ENCODE peak calls at places on chromosomes 7 and 10, in six cellular contexts. One of them, this sample, is unnamed.
A peak's percentile ranks its signal among the peaks of the same experiment; 100 is the strongest.

GRCh38 chr7:34900891-34901493 is 136.3 kb downstream of the DPY19L1 start:
- DNase-seq in astrocyte of the cerebellum: no peak
- DNase-seq in colonic mucosa: no peak
- DNase-seq in CD8-positive, alpha-beta memory T cell: no peak
- DNase-seq in T-cell: no peak
- DNase-seq in HCEC 1CT: no peak
- DNase-seq in this sample: no peak

GRCh38 chr7:5450549-5451327 is 27.1 kb upstream of the TNRC18 start:
- DNase-seq in astrocyte of the cerebellum: no peak
- DNase-seq in colonic mucosa: peak; percentile 58
- DNase-seq in CD8-positive, alpha-beta memory T cell: peak; percentile 47
- DNase-seq in T-cell: no peak
- DNase-seq in HCEC 1CT: no peak
- DNase-seq in this sample: no peak

GRCh38 chr7:101560856-101561255 is 68.2 kb downstream of the MYL10 start:
- DNase-seq in astrocyte of the cerebellum: no peak
- DNase-seq in colonic mucosa: no peak
- DNase-seq in CD8-positive, alpha-beta memory T cell: no peak
- DNase-seq in T-cell: no peak
- DNase-seq in HCEC 1CT: no peak
- DNase-seq in this sample: no peak

GRCh38 chr10:97827778-97828291 is 21.8 kb upstream of the GOLGA7B start:
- DNase-seq in astrocyte of the cerebellum: no peak
- DNase-seq in colonic mucosa: no peak
- DNase-seq in CD8-positive, alpha-beta memory T cell: no peak
- DNase-seq in T-cell: no peak
- DNase-seq in HCEC 1CT: no peak
- DNase-seq in this sample: no peak

GRCh38 chr10:24344279-24344678 is 135.3 kb downstream of the KIAA1217 start:
- DNase-seq in astrocyte of the cerebellum: peak; percentile 99
- DNase-seq in colonic mucosa: no peak
- DNase-seq in CD8-positive, alpha-beta memory T cell: no peak
- DNase-seq in T-cell: no peak
- DNase-seq in HCEC 1CT: peak; percentile 77
- DNase-seq in this sample: no peak

GRCh38 chr10:97196213-97197029 is 10.7 kb upstream of the SLIT1 start:
- DNase-seq in astrocyte of the cerebellum: peak; percentile 6
- DNase-seq in colonic mucosa: peak; percentile 58
- DNase-seq in CD8-positive, alpha-beta memory T cell: peak; percentile 71
- DNase-seq in T-cell: peak; percentile 45
- DNase-seq in HCEC 1CT: peak; percentile 56
- DNase-seq in this sample: peak; percentile 61

GRCh38 chr7:19133891-19134290 is 11.3 kb downstream of the FERD3L start:
- DNase-seq in astrocyte of the cerebellum: no peak
- DNase-seq in colonic mucosa: no peak
- DNase-seq in CD8-positive, alpha-beta memory T cell: no peak
- DNase-seq in T-cell: no peak
- DNase-seq in HCEC 1CT: peak; percentile 70
- DNase-seq in this sample: no peak

GRCh38 chr10:30463944-30464451 is 30.0 kb downstream of the MAP3K8 start:
- DNase-seq in astrocyte of the cerebellum: no peak
- DNase-seq in colonic mucosa: no peak
- DNase-seq in CD8-positive, alpha-beta memory T cell: no peak
- DNase-seq in T-cell: no peak
- DNase-seq in HCEC 1CT: peak; percentile 25
- DNase-seq in this sample: no peak

GRCh38 chr10:14507156-14507555 is 176.4 kb upstream of the FRMD4A start:
- DNase-seq in astrocyte of the cerebellum: no peak
- DNase-seq in colonic mucosa: no peak
- DNase-seq in CD8-positive, alpha-beta memory T cell: peak; percentile 86
- DNase-seq in T-cell: peak; percentile 58
- DNase-seq in HCEC 1CT: no peak
- DNase-seq in this sample: no peak

GRCh38 chr7:22939842-22940241 is 74.1 kb downstream of the HYCC1 start:
- DNase-seq in astrocyte of the cerebellum: no peak
- DNase-seq in colonic mucosa: no peak
- DNase-seq in CD8-positive, alpha-beta memory T cell: no peak
- DNase-seq in T-cell: no peak
- DNase-seq in HCEC 1CT: no peak
- DNase-seq in this sample: no peak

GRCh38 chr7:96330193-96330592 is 8.3 kb upstream of the SLC25A13 start:
- DNase-seq in astrocyte of the cerebellum: no peak
- DNase-seq in colonic mucosa: no peak
- DNase-seq in CD8-positive, alpha-beta memory T cell: no peak
- DNase-seq in T-cell: no peak
- DNase-seq in HCEC 1CT: no peak
- DNase-seq in this sample: no peak

GRCh38 chr10:110353244-110354119 is 48.8 kb upstream of the SMNDC1 start:
- DNase-seq in astrocyte of the cerebellum: no peak
- DNase-seq in colonic mucosa: no peak
- DNase-seq in CD8-positive, alpha-beta memory T cell: no peak
- DNase-seq in T-cell: peak; percentile 53
- DNase-seq in HCEC 1CT: peak; percentile 96
- DNase-seq in this sample: no peak

GRCh38 chr10:57973451-57973850 is 294.2 kb downstream of the IPMK start:
- DNase-seq in astrocyte of the cerebellum: no peak
- DNase-seq in colonic mucosa: no peak
- DNase-seq in CD8-positive, alpha-beta memory T cell: no peak
- DNase-seq in T-cell: no peak
- DNase-seq in HCEC 1CT: no peak
- DNase-seq in this sample: no peak

GRCh38 chr7:24907311-24907886 is 72.6 kb downstream of the OSBPL3 start:
- DNase-seq in astrocyte of the cerebellum: no peak
- DNase-seq in colonic mucosa: no peak
- DNase-seq in CD8-positive, alpha-beta memory T cell: no peak
- DNase-seq in T-cell: no peak
- DNase-seq in HCEC 1CT: peak; percentile 39
- DNase-seq in this sample: no peak

GRCh38 chr10:44961931-44962750 is 2.5 kb downstream of the RASSF4 start:
- DNase-seq in astrocyte of the cerebellum: no peak
- DNase-seq in colonic mucosa: peak; percentile 17
- DNase-seq in CD8-positive, alpha-beta memory T cell: no peak
- DNase-seq in T-cell: no peak
- DNase-seq in HCEC 1CT: no peak
- DNase-seq in this sample: no peak

GRCh38 chr7:66307591-66308215 is 102.6 kb downstream of the TPST1 start:
- DNase-seq in astrocyte of the cerebellum: peak; percentile 3
- DNase-seq in colonic mucosa: no peak
- DNase-seq in CD8-positive, alpha-beta memory T cell: no peak
- DNase-seq in T-cell: no peak
- DNase-seq in HCEC 1CT: peak; percentile 53
- DNase-seq in this sample: no peak

GRCh38 chr7:111473449-111474198 is 88.7 kb downstream of the IMMP2L start:
- DNase-seq in astrocyte of the cerebellum: no peak
- DNase-seq in colonic mucosa: no peak
- DNase-seq in CD8-positive, alpha-beta memory T cell: no peak
- DNase-seq in T-cell: no peak
- DNase-seq in HCEC 1CT: no peak
- DNase-seq in this sample: no peak

GRCh38 chr7:153543232-153543631 is 509.0 kb upstream of the DPP6 start:
- DNase-seq in astrocyte of the cerebellum: no peak
- DNase-seq in colonic mucosa: no peak
- DNase-seq in CD8-positive, alpha-beta memory T cell: no peak
- DNase-seq in T-cell: no peak
- DNase-seq in HCEC 1CT: no peak
- DNase-seq in this sample: no peak

GRCh38 chr7:12031638-12032037 is 179.5 kb upstream of the TMEM106B start:
- DNase-seq in astrocyte of the cerebellum: peak; percentile 13
- DNase-seq in colonic mucosa: no peak
- DNase-seq in CD8-positive, alpha-beta memory T cell: no peak
- DNase-seq in T-cell: no peak
- DNase-seq in HCEC 1CT: peak; percentile 56
- DNase-seq in this sample: no peak

GRCh38 chr7:31408120-31408729 is 67.7 kb upstream of the NEUROD6 start:
- DNase-seq in astrocyte of the cerebellum: peak; percentile 26
- DNase-seq in colonic mucosa: no peak
- DNase-seq in CD8-positive, alpha-beta memory T cell: no peak
- DNase-seq in T-cell: no peak
- DNase-seq in HCEC 1CT: no peak
- DNase-seq in this sample: no peak

GRCh38 chr7:38855867-38856266 is 53.1 kb downstream of the VPS41 start:
- DNase-seq in astrocyte of the cerebellum: no peak
- DNase-seq in colonic mucosa: no peak
- DNase-seq in CD8-positive, alpha-beta memory T cell: no peak
- DNase-seq in T-cell: no peak
- DNase-seq in HCEC 1CT: no peak
- DNase-seq in this sample: no peak

GRCh38 chr10:76558996-76559888 is 1078.4 kb downstream of the KCNMA1 start:
- DNase-seq in astrocyte of the cerebellum: peak; percentile 88
- DNase-seq in colonic mucosa: no peak
- DNase-seq in CD8-positive, alpha-beta memory T cell: no peak
- DNase-seq in T-cell: no peak
- DNase-seq in HCEC 1CT: peak; percentile 88
- DNase-seq in this sample: no peak

GRCh38 chr10:73551515-73551914 is 39.6 kb downstream of the USP54 start:
- DNase-seq in astrocyte of the cerebellum: no peak
- DNase-seq in colonic mucosa: no peak
- DNase-seq in CD8-positive, alpha-beta memory T cell: no peak
- DNase-seq in T-cell: no peak
- DNase-seq in HCEC 1CT: no peak
- DNase-seq in this sample: no peak

GRCh38 chr7:7103343-7104313 is 78.7 kb upstream of the C1GALT1 start:
- DNase-seq in astrocyte of the cerebellum: peak; percentile 73
- DNase-seq in colonic mucosa: no peak
- DNase-seq in CD8-positive, alpha-beta memory T cell: peak; percentile 58
- DNase-seq in T-cell: no peak
- DNase-seq in HCEC 1CT: peak; percentile 75
- DNase-seq in this sample: no peak

GRCh38 chr10:53675201-53675600 is 902.6 kb upstream of the MBL2 start:
- DNase-seq in astrocyte of the cerebellum: no peak
- DNase-seq in colonic mucosa: no peak
- DNase-seq in CD8-positive, alpha-beta memory T cell: no peak
- DNase-seq in T-cell: no peak
- DNase-seq in HCEC 1CT: no peak
- DNase-seq in this sample: no peak

GRCh38 chr7:25216837-25217236 is 11.4 kb downstream of the NPVF start:
- DNase-seq in astrocyte of the cerebellum: peak; percentile 23
- DNase-seq in colonic mucosa: no peak
- DNase-seq in CD8-positive, alpha-beta memory T cell: peak; percentile 18
- DNase-seq in T-cell: no peak
- DNase-seq in HCEC 1CT: peak; percentile 44
- DNase-seq in this sample: no peak

This sample was measured in left colon.